ENCODE peak calls at places on chromosomes 6 and 20, in eight cellular contexts. One of them, this sample, is unnamed.

GRCh38 chr6:52089758-52090348 is 2.4 kb upstream of the PKHD1 start:
- DNase-seq in Calu3: no peak
- DNase-seq in esophagus squamous epithelium: no peak
- DNase-seq in GF-D8: no peak
- DNase-seq in RCC 7860: peak
- DNase-seq in mammary epithelial cell: peak
- DNase-seq in AG08395: no peak
- DNase-seq in ecto neural progenitor cell: no peak
- DNase-seq in this sample: no peak

GRCh38 chr6:20948531-20948930 is 414.3 kb downstream of the CDKAL1 start:
- DNase-seq in ecto neural progenitor cell: no peak
- DNase-seq in RCC 7860: no peak
- DNase-seq in esophagus squamous epithelium: no peak
- DNase-seq in mammary epithelial cell: no peak
- DNase-seq in AG08395: no peak
- DNase-seq in Calu3: no peak
- DNase-seq in GF-D8: no peak
- DNase-seq in this sample: no peak

GRCh38 chr6:157813191-157813590 is 9.9 kb upstream of the SNX9 start:
- DNase-seq in ecto neural progenitor cell: no peak
- DNase-seq in mammary epithelial cell: no peak
- DNase-seq in AG08395: no peak
- DNase-seq in GF-D8: no peak
- DNase-seq in RCC 7860: no peak
- DNase-seq in Calu3: no peak
- DNase-seq in esophagus squamous epithelium: no peak
- DNase-seq in this sample: no peak

GRCh38 chr6:108942556-108943492 is 94.6 kb downstream of the ARMC2 start:
- DNase-seq in ecto neural progenitor cell: no peak
- DNase-seq in RCC 7860: no peak
- DNase-seq in Calu3: no peak
- DNase-seq in esophagus squamous epithelium: no peak
- DNase-seq in GF-D8: no peak
- DNase-seq in mammary epithelial cell: no peak
- DNase-seq in AG08395: no peak
- DNase-seq in this sample: no peak

GRCh38 chr20:45972500-45973183 is 639 bp upstream of the ZNF335 start:
- DNase-seq in ecto neural progenitor cell: no peak
- DNase-seq in Calu3: no peak
- DNase-seq in esophagus squamous epithelium: no peak
- DNase-seq in AG08395: peak
- DNase-seq in RCC 7860: peak
- DNase-seq in mammary epithelial cell: no peak
- DNase-seq in GF-D8: no peak
- DNase-seq in this sample: no peak

GRCh38 chr20:57266251-57267157 is at the start of gene BMP7:
- DNase-seq in mammary epithelial cell: peak
- DNase-seq in ecto neural progenitor cell: peak
- DNase-seq in RCC 7860: no peak
- DNase-seq in esophagus squamous epithelium: no peak
- DNase-seq in Calu3: no peak
- DNase-seq in GF-D8: no peak
- DNase-seq in AG08395: no peak
- DNase-seq in this sample: peak

GRCh38 chr6:116954938-116955337 is 77.9 kb downstream of the RFX6 start:
- DNase-seq in GF-D8: no peak
- DNase-seq in esophagus squamous epithelium: no peak
- DNase-seq in ecto neural progenitor cell: no peak
- DNase-seq in mammary epithelial cell: no peak
- DNase-seq in RCC 7860: no peak
- DNase-seq in Calu3: peak
- DNase-seq in AG08395: no peak
- DNase-seq in this sample: no peak

GRCh38 chr20:51514836-51515235 is 27.7 kb downstream of the NFATC2 start:
- DNase-seq in GF-D8: no peak
- DNase-seq in esophagus squamous epithelium: no peak
- DNase-seq in AG08395: no peak
- DNase-seq in RCC 7860: no peak
- DNase-seq in ecto neural progenitor cell: no peak
- DNase-seq in Calu3: no peak
- DNase-seq in mammary epithelial cell: no peak
- DNase-seq in this sample: no peak

GRCh38 chr6:165855856-165856255 is 192.8 kb upstream of the PDE10A start:
- DNase-seq in mammary epithelial cell: no peak
- DNase-seq in ecto neural progenitor cell: no peak
- DNase-seq in Calu3: no peak
- DNase-seq in GF-D8: no peak
- DNase-seq in RCC 7860: no peak
- DNase-seq in esophagus squamous epithelium: no peak
- DNase-seq in AG08395: no peak
- DNase-seq in this sample: no peak

GRCh38 chr6:136587527-136587926 is 37.3 kb upstream of the MAP7 start:
- DNase-seq in mammary epithelial cell: peak
- DNase-seq in ecto neural progenitor cell: no peak
- DNase-seq in GF-D8: no peak
- DNase-seq in Calu3: no peak
- DNase-seq in AG08395: no peak
- DNase-seq in esophagus squamous epithelium: no peak
- DNase-seq in RCC 7860: no peak
- DNase-seq in this sample: no peak

GRCh38 chr20:58542411-58543095 is 27.4 kb upstream of the APCDD1L start:
- DNase-seq in mammary epithelial cell: peak
- DNase-seq in GF-D8: no peak
- DNase-seq in RCC 7860: peak
- DNase-seq in Calu3: no peak
- DNase-seq in AG08395: no peak
- DNase-seq in esophagus squamous epithelium: no peak
- DNase-seq in ecto neural progenitor cell: peak
- DNase-seq in this sample: no peak